ENCODE peak calls at places on chromosomes 13 and 19, in four cellular contexts. One of them, this sample, is unnamed.

GRCh38 chr13:31528176-31528575 is 211.2 kb upstream of the RXFP2 start:
- DNase-seq in HFF-Myc: no peak
- DNase-seq in naive thymus-derived CD4-positive, alpha-beta T cell: no peak
- DNase-seq in cardiac muscle cell: no peak
- DNase-seq in this sample: peak; percentile 77

GRCh38 chr13:79782541-79783216 is 301.7 kb downstream of the NDFIP2 start:
- DNase-seq in naive thymus-derived CD4-positive, alpha-beta T cell: no peak
- DNase-seq in HFF-Myc: no peak
- DNase-seq in cardiac muscle cell: peak; percentile 93
- DNase-seq in this sample: peak; percentile 87

GRCh38 chr19:45474941-45475516 is 7.2 kb downstream of the FOSB start:
- DNase-seq in cardiac muscle cell: no peak
- DNase-seq in naive thymus-derived CD4-positive, alpha-beta T cell: no peak
- DNase-seq in HFF-Myc: no peak
- DNase-seq in this sample: no peak

GRCh38 chr19:52688335-52688734 is 46.5 kb downstream of the ZNF611 start:
- DNase-seq in cardiac muscle cell: no peak
- DNase-seq in naive thymus-derived CD4-positive, alpha-beta T cell: no peak
- DNase-seq in HFF-Myc: no peak
- DNase-seq in this sample: no peak

GRCh38 chr19:4598712-4599111 is 39.2 kb upstream of the SEMA6B start:
- DNase-seq in cardiac muscle cell: no peak
- DNase-seq in HFF-Myc: no peak
- DNase-seq in naive thymus-derived CD4-positive, alpha-beta T cell: no peak
- DNase-seq in this sample: no peak

GRCh38 chr19:33290956-33291622 is 11.2 kb downstream of the CEBPA start:
- DNase-seq in cardiac muscle cell: no peak
- DNase-seq in naive thymus-derived CD4-positive, alpha-beta T cell: no peak
- DNase-seq in HFF-Myc: no peak
- DNase-seq in this sample: no peak

GRCh38 chr13:26037302-26037701 is 14.5 kb downstream of the SHISA2 start:
- DNase-seq in cardiac muscle cell: no peak
- DNase-seq in HFF-Myc: no peak
- DNase-seq in naive thymus-derived CD4-positive, alpha-beta T cell: no peak
- DNase-seq in this sample: peak; percentile 43

GRCh38 chr19:32876236-32876918 is 6.8 kb upstream of the SLC7A9 start:
- DNase-seq in naive thymus-derived CD4-positive, alpha-beta T cell: no peak
- DNase-seq in cardiac muscle cell: no peak
- DNase-seq in HFF-Myc: no peak
- DNase-seq in this sample: no peak

GRCh38 chr13:33740134-33740538 is 77.8 kb upstream of the RFC3 start:
- DNase-seq in HFF-Myc: no peak
- DNase-seq in cardiac muscle cell: no peak
- DNase-seq in naive thymus-derived CD4-positive, alpha-beta T cell: no peak
- DNase-seq in this sample: no peak

GRCh38 chr19:51258165-51258564 is 7.3 kb downstream of the SIGLECL1 start:
- DNase-seq in cardiac muscle cell: no peak
- DNase-seq in naive thymus-derived CD4-positive, alpha-beta T cell: no peak
- DNase-seq in HFF-Myc: no peak
- DNase-seq in this sample: no peak

GRCh38 chr19:55174425-55175116 is 5.5 kb downstream of the SYT5 start:
- DNase-seq in cardiac muscle cell: no peak
- DNase-seq in HFF-Myc: no peak
- DNase-seq in naive thymus-derived CD4-positive, alpha-beta T cell: no peak
- DNase-seq in this sample: no peak

GRCh38 chr19:34662919-34663318 is 14.0 kb downstream of the SCGB2B2 start:
- DNase-seq in cardiac muscle cell: no peak
- DNase-seq in HFF-Myc: peak; percentile 48
- DNase-seq in naive thymus-derived CD4-positive, alpha-beta T cell: no peak
- DNase-seq in this sample: no peak

GRCh38 chr13:85287528-85287927 is 511.7 kb downstream of the SLITRK6 start:
- DNase-seq in cardiac muscle cell: no peak
- DNase-seq in HFF-Myc: no peak
- DNase-seq in naive thymus-derived CD4-positive, alpha-beta T cell: no peak
- DNase-seq in this sample: no peak

GRCh38 chr13:111911141-111911720 is 155.7 kb upstream of the SOX1 start:
- DNase-seq in HFF-Myc: no peak
- DNase-seq in naive thymus-derived CD4-positive, alpha-beta T cell: peak; percentile 3
- DNase-seq in cardiac muscle cell: no peak
- DNase-seq in this sample: no peak

GRCh38 chr13:66675620-66676019 is 554.5 kb downstream of the PCDH9 start:
- DNase-seq in HFF-Myc: no peak
- DNase-seq in cardiac muscle cell: no peak
- DNase-seq in naive thymus-derived CD4-positive, alpha-beta T cell: no peak
- DNase-seq in this sample: no peak

GRCh38 chr19:39998511-39998910 is 1.7 kb downstream of the ZNF546 start:
- DNase-seq in HFF-Myc: no peak
- DNase-seq in naive thymus-derived CD4-positive, alpha-beta T cell: no peak
- DNase-seq in cardiac muscle cell: no peak
- DNase-seq in this sample: no peak

GRCh38 chr13:86825410-86825809 is 845.8 kb upstream of the SLITRK5 start:
- DNase-seq in HFF-Myc: no peak
- DNase-seq in naive thymus-derived CD4-positive, alpha-beta T cell: no peak
- DNase-seq in cardiac muscle cell: no peak
- DNase-seq in this sample: no peak

GRCh38 chr13:53136554-53136953 is 107.9 kb downstream of the OLFM4 start:
- DNase-seq in naive thymus-derived CD4-positive, alpha-beta T cell: no peak
- DNase-seq in cardiac muscle cell: no peak
- DNase-seq in HFF-Myc: no peak
- DNase-seq in this sample: no peak

GRCh38 chr19:10986301-10987127 is 25.7 kb downstream of the SMARCA4 start:
- DNase-seq in cardiac muscle cell: no peak
- DNase-seq in naive thymus-derived CD4-positive, alpha-beta T cell: no peak
- DNase-seq in HFF-Myc: no peak
- DNase-seq in this sample: no peak

GRCh38 chr13:31627097-31627496 is 112.2 kb upstream of the RXFP2 start:
- DNase-seq in HFF-Myc: no peak
- DNase-seq in naive thymus-derived CD4-positive, alpha-beta T cell: no peak
- DNase-seq in cardiac muscle cell: no peak
- DNase-seq in this sample: no peak

GRCh38 chr19:51366999-51367564 is 894 bp upstream of the ETFB start:
- DNase-seq in naive thymus-derived CD4-positive, alpha-beta T cell: no peak
- DNase-seq in HFF-Myc: no peak
- DNase-seq in cardiac muscle cell: peak; percentile 30
- DNase-seq in this sample: no peak

GRCh38 chr19:38665219-38665931 is 17.9 kb downstream of the ACTN4 start:
- DNase-seq in cardiac muscle cell: no peak
- DNase-seq in HFF-Myc: no peak
- DNase-seq in naive thymus-derived CD4-positive, alpha-beta T cell: no peak
- DNase-seq in this sample: no peak

GRCh38 chr13:85386424-85386823 is 412.8 kb downstream of the SLITRK6 start:
- DNase-seq in cardiac muscle cell: peak; percentile 5
- DNase-seq in naive thymus-derived CD4-positive, alpha-beta T cell: no peak
- DNase-seq in HFF-Myc: no peak
- DNase-seq in this sample: no peak

GRCh38 chr13:34941436-34941834 is 635 bp upstream of the NBEA start:
- DNase-seq in naive thymus-derived CD4-positive, alpha-beta T cell: no peak
- DNase-seq in HFF-Myc: no peak
- DNase-seq in cardiac muscle cell: peak; percentile 24
- DNase-seq in this sample: no peak

GRCh38 chr13:49314344-49314882 is 66.7 kb downstream of the CDADC1 start:
- DNase-seq in naive thymus-derived CD4-positive, alpha-beta T cell: no peak
- DNase-seq in cardiac muscle cell: no peak
- DNase-seq in HFF-Myc: no peak
- DNase-seq in this sample: no peak

GRCh38 chr19:7911509-7912143 is 3.0 kb upstream of the TGFBR3L start:
- DNase-seq in HFF-Myc: no peak
- DNase-seq in naive thymus-derived CD4-positive, alpha-beta T cell: no peak
- DNase-seq in cardiac muscle cell: no peak
- DNase-seq in this sample: no peak

GRCh38 chr13:41426047-41426446 is 31.3 kb upstream of the RGCC start:
- DNase-seq in HFF-Myc: no peak
- DNase-seq in cardiac muscle cell: no peak
- DNase-seq in naive thymus-derived CD4-positive, alpha-beta T cell: no peak
- DNase-seq in this sample: no peak

GRCh38 chr13:41427700-41428099 is 29.6 kb upstream of the RGCC start:
- DNase-seq in cardiac muscle cell: no peak
- DNase-seq in HFF-Myc: no peak
- DNase-seq in naive thymus-derived CD4-positive, alpha-beta T cell: no peak
- DNase-seq in this sample: no peak

DNA sequence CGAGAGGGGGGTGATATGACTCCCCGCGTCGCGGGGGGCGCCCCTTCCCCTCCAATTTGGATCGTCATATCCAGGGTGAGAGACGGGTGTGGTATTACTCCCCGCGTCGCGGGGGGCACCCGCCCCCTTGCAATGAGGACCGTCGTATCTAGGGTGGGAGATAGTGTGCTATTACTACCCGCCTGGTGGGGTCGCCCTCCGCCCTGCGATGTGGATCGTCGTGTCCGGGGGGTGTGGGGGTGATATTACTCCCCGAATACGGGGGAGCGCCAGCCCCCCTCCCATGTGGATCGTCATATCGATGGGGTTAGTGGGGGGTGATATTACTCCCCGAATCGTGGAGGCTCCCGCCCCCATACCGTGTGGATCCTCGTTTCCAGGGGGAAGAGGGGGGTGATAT is 29.2 kb upstream of the RGCC start:
- DNase-seq in naive thymus-derived CD4-positive, alpha-beta T cell: peak; percentile 30
- DNase-seq in HFF-Myc: no peak
- DNase-seq in cardiac muscle cell: no peak
- DNase-seq in this sample: no peak
- H3K4me3 ChIP-seq in naive thymus-derived CD4-positive, alpha-beta T cell: no peak overlapping the region
- H3K4me3 ChIP-seq in HFF-Myc: no peak overlapping the region
- H3K4me3 ChIP-seq in cardiac muscle cell: no peak overlapping the region
- H3K4me3 ChIP-seq in this sample: no peak overlapping the region

GRCh38 chr19:2579678-2580280 is 103.9 kb downstream of the GADD45B start:
- DNase-seq in cardiac muscle cell: no peak
- DNase-seq in HFF-Myc: no peak
- DNase-seq in naive thymus-derived CD4-positive, alpha-beta T cell: no peak
- DNase-seq in this sample: no peak
- H3K4me3 ChIP-seq in cardiac muscle cell: no peak overlapping the region
- H3K4me3 ChIP-seq in HFF-Myc: no peak overlapping the region
- H3K4me3 ChIP-seq in naive thymus-derived CD4-positive, alpha-beta T cell: peak overlapping the region; percentile 33
- H3K4me3 ChIP-seq in this sample: no peak overlapping the region

GRCh38 chr13:43270043-43270830 is 246.9 kb downstream of the DNAJC15 start:
- DNase-seq in cardiac muscle cell: no peak
- DNase-seq in HFF-Myc: no peak
- DNase-seq in naive thymus-derived CD4-positive, alpha-beta T cell: no peak
- DNase-seq in this sample: no peak

GRCh38 chr13:43267916-43268315 is 244.5 kb downstream of the DNAJC15 start:
- DNase-seq in naive thymus-derived CD4-positive, alpha-beta T cell: no peak
- DNase-seq in HFF-Myc: no peak
- DNase-seq in cardiac muscle cell: no peak
- DNase-seq in this sample: no peak

GRCh38 chr13:43266953-43267615 is 243.7 kb downstream of the DNAJC15 start:
- DNase-seq in naive thymus-derived CD4-positive, alpha-beta T cell: no peak
- DNase-seq in HFF-Myc: no peak
- DNase-seq in cardiac muscle cell: no peak
- DNase-seq in this sample: no peak

GRCh38 chr13:43269037-43269476 is 245.7 kb downstream of the DNAJC15 start:
- DNase-seq in HFF-Myc: peak; percentile 76
- DNase-seq in naive thymus-derived CD4-positive, alpha-beta T cell: no peak
- DNase-seq in cardiac muscle cell: peak; percentile 44
- DNase-seq in this sample: peak; percentile 90

GRCh38 chr13:43268632-43269031 is 245.2 kb downstream of the DNAJC15 start:
- DNase-seq in HFF-Myc: no peak
- DNase-seq in naive thymus-derived CD4-positive, alpha-beta T cell: no peak
- DNase-seq in cardiac muscle cell: peak; percentile 75
- DNase-seq in this sample: no peak
- H3K4me3 ChIP-seq in HFF-Myc: no peak overlapping the region
- H3K4me3 ChIP-seq in naive thymus-derived CD4-positive, alpha-beta T cell: no peak overlapping the region
- H3K4me3 ChIP-seq in cardiac muscle cell: no peak overlapping the region
- H3K4me3 ChIP-seq in this sample: no peak overlapping the region

DNA sequence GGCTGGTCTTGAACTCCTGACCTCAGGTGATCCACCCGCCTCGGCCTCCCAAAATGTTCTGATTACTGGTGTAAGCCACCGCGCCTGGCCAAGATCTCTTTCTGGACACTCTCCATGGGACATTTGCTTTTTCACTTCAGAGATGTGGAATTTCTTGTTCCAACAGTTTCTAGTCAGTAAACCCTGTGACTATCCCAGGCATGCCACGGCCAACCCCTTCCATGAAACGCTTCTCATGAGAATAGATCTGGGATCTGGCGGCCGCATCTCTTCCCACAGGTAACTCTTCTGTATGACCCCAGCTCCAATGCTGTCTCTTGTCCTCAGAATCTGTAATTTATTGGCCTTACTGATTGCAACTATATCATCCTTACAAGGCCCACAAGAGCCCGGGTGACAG is 16.2 kb downstream of the PLPP2 start:
- DNase-seq in naive thymus-derived CD4-positive, alpha-beta T cell: no peak
- DNase-seq in HFF-Myc: no peak
- DNase-seq in cardiac muscle cell: no peak
- DNase-seq in this sample: no peak
- H3K4me3 ChIP-seq in naive thymus-derived CD4-positive, alpha-beta T cell: no peak overlapping the region
- H3K4me3 ChIP-seq in HFF-Myc: no peak overlapping the region
- H3K4me3 ChIP-seq in cardiac muscle cell: no peak overlapping the region
- H3K4me3 ChIP-seq in this sample: no peak overlapping the region

DNA sequence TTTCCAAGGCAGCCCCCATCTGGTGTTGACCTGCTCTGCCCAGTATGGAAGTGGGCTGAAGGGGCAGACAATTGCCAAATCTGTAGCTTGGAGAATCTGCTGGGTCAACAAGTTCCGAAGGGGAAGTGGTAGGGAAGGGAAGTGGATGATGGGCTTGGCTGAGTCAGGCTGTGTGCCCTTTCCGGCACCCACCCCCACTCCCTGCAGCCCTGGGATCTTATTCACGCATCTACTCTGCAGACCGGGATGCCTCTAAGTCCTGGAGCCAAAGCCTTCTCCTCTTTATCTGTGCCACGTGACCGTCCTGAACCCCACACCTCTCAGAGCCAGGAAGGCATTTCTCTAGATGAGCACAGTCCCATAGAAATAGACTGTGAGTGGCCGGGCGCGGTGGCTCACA is 7.5 kb upstream of the C5AR2 start:
- DNase-seq in naive thymus-derived CD4-positive, alpha-beta T cell: no peak
- DNase-seq in cardiac muscle cell: no peak
- DNase-seq in HFF-Myc: no peak
- DNase-seq in this sample: no peak
- H3K4me3 ChIP-seq in naive thymus-derived CD4-positive, alpha-beta T cell: no peak overlapping the region
- H3K4me3 ChIP-seq in cardiac muscle cell: no peak overlapping the region
- H3K4me3 ChIP-seq in HFF-Myc: no peak overlapping the region
- H3K4me3 ChIP-seq in this sample: no peak overlapping the region

DNA sequence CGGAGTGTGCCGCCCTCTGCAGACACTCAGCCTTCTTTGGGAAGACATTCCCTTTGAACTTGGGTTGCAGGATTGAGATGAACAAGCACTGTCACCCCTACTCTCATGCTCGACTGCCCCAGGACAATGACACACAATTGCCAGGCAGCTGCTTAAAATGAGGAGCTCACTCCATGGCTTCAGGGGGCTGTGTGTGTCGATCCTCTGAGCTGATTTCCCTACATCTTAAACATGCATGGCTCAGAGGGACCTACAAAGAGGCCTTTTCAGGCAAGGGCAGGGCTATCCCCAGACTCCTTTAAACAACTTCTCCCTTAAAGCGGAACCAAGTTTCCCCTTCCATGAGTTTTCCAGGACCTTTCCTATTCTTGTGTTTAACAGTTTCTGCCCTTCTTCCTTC is 107.4 kb upstream of the MBNL2 start:
- DNase-seq in HFF-Myc: no peak
- DNase-seq in naive thymus-derived CD4-positive, alpha-beta T cell: no peak
- DNase-seq in cardiac muscle cell: no peak
- DNase-seq in this sample: no peak
- H3K4me3 ChIP-seq in HFF-Myc: no peak overlapping the region
- H3K4me3 ChIP-seq in naive thymus-derived CD4-positive, alpha-beta T cell: no peak overlapping the region
- H3K4me3 ChIP-seq in cardiac muscle cell: no peak overlapping the region
- H3K4me3 ChIP-seq in this sample: no peak overlapping the region